ENCODE peak calls at places on chromosomes 3 and 15, in ten cellular contexts. One of them, this sample, is unnamed.

GRCh38 chr3:13338231-13338630 is 81.9 kb downstream of the NUP210 start:
- DNase-seq in AG09319: no peak
- DNase-seq in neuronal stem cell: no peak
- DNase-seq in tibial nerve: no peak
- DNase-seq in CD8-positive, alpha-beta memory T cell: no peak
- DNase-seq in progenitor cell of endocrine pancreas: no peak
- DNase-seq in sciatic nerve: no peak
- DNase-seq in gastrocnemius medialis: no peak
- DNase-seq in T-helper 17 cell: no peak
- DNase-seq in A549: no peak
- DNase-seq in this sample: no peak

GRCh38 chr3:12966847-12967750 is 106.1 kb downstream of the IQSEC1 start:
- DNase-seq in AG09319: no peak
- DNase-seq in neuronal stem cell: no peak
- DNase-seq in tibial nerve: no peak
- DNase-seq in CD8-positive, alpha-beta memory T cell: peak; percentile 14
- DNase-seq in progenitor cell of endocrine pancreas: peak; percentile 78
- DNase-seq in sciatic nerve: peak; percentile 74
- DNase-seq in gastrocnemius medialis: no peak
- DNase-seq in T-helper 17 cell: no peak
- DNase-seq in A549: peak; percentile 50
- DNase-seq in this sample: peak; percentile 36

GRCh38 chr3:42666577-42666998 is 13.1 kb downstream of the ZBTB47 start:
- DNase-seq in AG09319: no peak
- DNase-seq in neuronal stem cell: no peak
- DNase-seq in tibial nerve: no peak
- DNase-seq in CD8-positive, alpha-beta memory T cell: no peak
- DNase-seq in progenitor cell of endocrine pancreas: peak; percentile 4
- DNase-seq in sciatic nerve: peak; percentile 45
- DNase-seq in gastrocnemius medialis: no peak
- DNase-seq in T-helper 17 cell: no peak
- DNase-seq in A549: no peak
- DNase-seq in this sample: peak; percentile 34

GRCh38 chr3:51637941-51638471 is 33.0 kb upstream of the TEX264 start:
- DNase-seq in AG09319: peak; percentile 25
- DNase-seq in neuronal stem cell: peak; percentile 17
- DNase-seq in tibial nerve: peak; percentile 17
- DNase-seq in CD8-positive, alpha-beta memory T cell: no peak
- DNase-seq in progenitor cell of endocrine pancreas: no peak
- DNase-seq in sciatic nerve: no peak
- DNase-seq in gastrocnemius medialis: no peak
- DNase-seq in T-helper 17 cell: no peak
- DNase-seq in A549: peak; percentile 72
- DNase-seq in this sample: no peak

GRCh38 chr15:36898522-36899126 is 201.7 kb downstream of the MEIS2 start:
- DNase-seq in AG09319: no peak
- DNase-seq in neuronal stem cell: no peak
- DNase-seq in tibial nerve: no peak
- DNase-seq in CD8-positive, alpha-beta memory T cell: no peak
- DNase-seq in progenitor cell of endocrine pancreas: no peak
- DNase-seq in sciatic nerve: no peak
- DNase-seq in gastrocnemius medialis: no peak
- DNase-seq in T-helper 17 cell: no peak
- DNase-seq in A549: no peak
- DNase-seq in this sample: no peak

GRCh38 chr3:71831599-71831998 is 46.7 kb upstream of the PROK2 start:
- DNase-seq in AG09319: no peak
- DNase-seq in neuronal stem cell: no peak
- DNase-seq in tibial nerve: no peak
- DNase-seq in CD8-positive, alpha-beta memory T cell: no peak
- DNase-seq in progenitor cell of endocrine pancreas: no peak
- DNase-seq in sciatic nerve: no peak
- DNase-seq in gastrocnemius medialis: no peak
- DNase-seq in T-helper 17 cell: no peak
- DNase-seq in A549: no peak
- DNase-seq in this sample: no peak

GRCh38 chr3:50396502-50396901 is 37.2 kb upstream of the TMEM115 start:
- DNase-seq in AG09319: no peak
- DNase-seq in neuronal stem cell: no peak
- DNase-seq in tibial nerve: no peak
- DNase-seq in CD8-positive, alpha-beta memory T cell: no peak
- DNase-seq in progenitor cell of endocrine pancreas: no peak
- DNase-seq in sciatic nerve: no peak
- DNase-seq in gastrocnemius medialis: no peak
- DNase-seq in T-helper 17 cell: no peak
- DNase-seq in A549: no peak
- DNase-seq in this sample: no peak

GRCh38 chr3:95654567-95655362 is 1159.6 kb upstream of the EPHA6 start:
- DNase-seq in AG09319: no peak
- DNase-seq in neuronal stem cell: no peak
- DNase-seq in tibial nerve: no peak
- DNase-seq in CD8-positive, alpha-beta memory T cell: no peak
- DNase-seq in progenitor cell of endocrine pancreas: no peak
- DNase-seq in sciatic nerve: no peak
- DNase-seq in gastrocnemius medialis: no peak
- DNase-seq in T-helper 17 cell: no peak
- DNase-seq in A549: peak; percentile 4
- DNase-seq in this sample: no peak

GRCh38 chr3:84759361-84759760 is 199.4 kb upstream of the CADM2 start:
- DNase-seq in AG09319: no peak
- DNase-seq in neuronal stem cell: no peak
- DNase-seq in tibial nerve: no peak
- DNase-seq in CD8-positive, alpha-beta memory T cell: no peak
- DNase-seq in progenitor cell of endocrine pancreas: no peak
- DNase-seq in sciatic nerve: no peak
- DNase-seq in gastrocnemius medialis: no peak
- DNase-seq in T-helper 17 cell: no peak
- DNase-seq in A549: no peak
- DNase-seq in this sample: no peak

GRCh38 chr3:90024986-90025385 is 917.6 kb downstream of the EPHA3 start:
- DNase-seq in AG09319: no peak
- DNase-seq in neuronal stem cell: no peak
- DNase-seq in tibial nerve: no peak
- DNase-seq in CD8-positive, alpha-beta memory T cell: no peak
- DNase-seq in progenitor cell of endocrine pancreas: no peak
- DNase-seq in sciatic nerve: no peak
- DNase-seq in gastrocnemius medialis: no peak
- DNase-seq in T-helper 17 cell: no peak
- DNase-seq in A549: no peak
- DNase-seq in this sample: no peak

GRCh38 chr15:56307180-56307579 is 58.0 kb upstream of the TEX9 start:
- DNase-seq in AG09319: no peak
- DNase-seq in neuronal stem cell: no peak
- DNase-seq in tibial nerve: no peak
- DNase-seq in CD8-positive, alpha-beta memory T cell: no peak
- DNase-seq in progenitor cell of endocrine pancreas: no peak
- DNase-seq in sciatic nerve: no peak
- DNase-seq in gastrocnemius medialis: no peak
- DNase-seq in T-helper 17 cell: no peak
- DNase-seq in A549: no peak
- DNase-seq in this sample: no peak

GRCh38 chr3:10470666-10471336 is 34.6 kb downstream of the ATP2B2 start:
- DNase-seq in AG09319: no peak
- DNase-seq in neuronal stem cell: peak; percentile 79
- DNase-seq in tibial nerve: no peak
- DNase-seq in CD8-positive, alpha-beta memory T cell: no peak
- DNase-seq in progenitor cell of endocrine pancreas: no peak
- DNase-seq in sciatic nerve: no peak
- DNase-seq in gastrocnemius medialis: peak; percentile 24
- DNase-seq in T-helper 17 cell: no peak
- DNase-seq in A549: no peak
- DNase-seq in this sample: no peak

GRCh38 chr3:42654331-42655201 is 1.1 kb downstream of the ZBTB47 start:
- DNase-seq in AG09319: no peak
- DNase-seq in neuronal stem cell: peak; percentile 71
- DNase-seq in tibial nerve: no peak
- DNase-seq in CD8-positive, alpha-beta memory T cell: no peak
- DNase-seq in progenitor cell of endocrine pancreas: peak; percentile 57
- DNase-seq in sciatic nerve: peak; percentile 80
- DNase-seq in gastrocnemius medialis: no peak
- DNase-seq in T-helper 17 cell: no peak
- DNase-seq in A549: no peak
- DNase-seq in this sample: peak; percentile 79

GRCh38 chr3:122697952-122698625 is 17.4 kb downstream of the PARP14 start:
- DNase-seq in AG09319: no peak
- DNase-seq in neuronal stem cell: no peak
- DNase-seq in tibial nerve: no peak
- DNase-seq in CD8-positive, alpha-beta memory T cell: no peak
- DNase-seq in progenitor cell of endocrine pancreas: no peak
- DNase-seq in sciatic nerve: no peak
- DNase-seq in gastrocnemius medialis: no peak
- DNase-seq in T-helper 17 cell: no peak
- DNase-seq in A549: no peak
- DNase-seq in this sample: no peak

GRCh38 chr15:83323296-83323711 is 38.8 kb upstream of the BNC1 start:
- DNase-seq in AG09319: peak; percentile 83
- DNase-seq in neuronal stem cell: no peak
- DNase-seq in tibial nerve: no peak
- DNase-seq in CD8-positive, alpha-beta memory T cell: no peak
- DNase-seq in progenitor cell of endocrine pancreas: peak; percentile 36
- DNase-seq in sciatic nerve: no peak
- DNase-seq in gastrocnemius medialis: no peak
- DNase-seq in T-helper 17 cell: no peak
- DNase-seq in A549: peak; percentile 82
- DNase-seq in this sample: no peak

GRCh38 chr3:12198301-12198700 is 39.6 kb upstream of the TIMP4 start:
- DNase-seq in AG09319: no peak
- DNase-seq in neuronal stem cell: no peak
- DNase-seq in tibial nerve: no peak
- DNase-seq in CD8-positive, alpha-beta memory T cell: no peak
- DNase-seq in progenitor cell of endocrine pancreas: no peak
- DNase-seq in sciatic nerve: no peak
- DNase-seq in gastrocnemius medialis: no peak
- DNase-seq in T-helper 17 cell: no peak
- DNase-seq in A549: no peak
- DNase-seq in this sample: no peak

GRCh38 chr3:150308481-150308918 is 99.6 kb upstream of the TSC22D2 start:
- DNase-seq in AG09319: no peak
- DNase-seq in neuronal stem cell: no peak
- DNase-seq in tibial nerve: no peak
- DNase-seq in CD8-positive, alpha-beta memory T cell: no peak
- DNase-seq in progenitor cell of endocrine pancreas: no peak
- DNase-seq in sciatic nerve: no peak
- DNase-seq in gastrocnemius medialis: no peak
- DNase-seq in T-helper 17 cell: no peak
- DNase-seq in A549: no peak
- DNase-seq in this sample: no peak

GRCh38 chr3:175338775-175339535 is 479.8 kb downstream of the NAALADL2 start:
- DNase-seq in AG09319: peak; percentile 39
- DNase-seq in neuronal stem cell: no peak
- DNase-seq in tibial nerve: peak; percentile 9
- DNase-seq in CD8-positive, alpha-beta memory T cell: no peak
- DNase-seq in progenitor cell of endocrine pancreas: no peak
- DNase-seq in sciatic nerve: no peak
- DNase-seq in gastrocnemius medialis: no peak
- DNase-seq in T-helper 17 cell: no peak
- DNase-seq in A549: peak; percentile 10
- DNase-seq in this sample: no peak

GRCh38 chr3:124411729-124412128 is 318.5 kb upstream of the UMPS start:
- DNase-seq in AG09319: no peak
- DNase-seq in neuronal stem cell: no peak
- DNase-seq in tibial nerve: no peak
- DNase-seq in CD8-positive, alpha-beta memory T cell: no peak
- DNase-seq in progenitor cell of endocrine pancreas: no peak
- DNase-seq in sciatic nerve: no peak
- DNase-seq in gastrocnemius medialis: no peak
- DNase-seq in T-helper 17 cell: no peak
- DNase-seq in A549: no peak
- DNase-seq in this sample: no peak

GRCh38 chr3:71879089-71879488 is 94.1 kb upstream of the PROK2 start:
- DNase-seq in AG09319: no peak
- DNase-seq in neuronal stem cell: no peak
- DNase-seq in tibial nerve: no peak
- DNase-seq in CD8-positive, alpha-beta memory T cell: no peak
- DNase-seq in progenitor cell of endocrine pancreas: no peak
- DNase-seq in sciatic nerve: no peak
- DNase-seq in gastrocnemius medialis: no peak
- DNase-seq in T-helper 17 cell: no peak
- DNase-seq in A549: no peak
- DNase-seq in this sample: no peak

GRCh38 chr15:43212299-43212698 is 8.5 kb downstream of the EPB42 start:
- DNase-seq in AG09319: no peak
- DNase-seq in neuronal stem cell: no peak
- DNase-seq in tibial nerve: no peak
- DNase-seq in CD8-positive, alpha-beta memory T cell: no peak
- DNase-seq in progenitor cell of endocrine pancreas: no peak
- DNase-seq in sciatic nerve: no peak
- DNase-seq in gastrocnemius medialis: no peak
- DNase-seq in T-helper 17 cell: no peak
- DNase-seq in A549: no peak
- DNase-seq in this sample: no peak

GRCh38 chr3:97901327-97902295 is 70.6 kb downstream of the RIOX2 start:
- DNase-seq in AG09319: no peak
- DNase-seq in neuronal stem cell: no peak
- DNase-seq in tibial nerve: no peak
- DNase-seq in CD8-positive, alpha-beta memory T cell: no peak
- DNase-seq in progenitor cell of endocrine pancreas: no peak
- DNase-seq in sciatic nerve: no peak
- DNase-seq in gastrocnemius medialis: no peak
- DNase-seq in T-helper 17 cell: no peak
- DNase-seq in A549: no peak
- DNase-seq in this sample: no peak

GRCh38 chr3:170205302-170205701 is 16.9 kb upstream of the PRKCI start:
- DNase-seq in AG09319: peak; percentile 35
- DNase-seq in neuronal stem cell: no peak
- DNase-seq in tibial nerve: no peak
- DNase-seq in CD8-positive, alpha-beta memory T cell: no peak
- DNase-seq in progenitor cell of endocrine pancreas: no peak
- DNase-seq in sciatic nerve: no peak
- DNase-seq in gastrocnemius medialis: no peak
- DNase-seq in T-helper 17 cell: no peak
- DNase-seq in A549: no peak
- DNase-seq in this sample: no peak

This sample was measured in mesothelial cell of epicardium.